ENCODE peak calls at places on chromosome X, in five cellular contexts. One of them, this sample, is unnamed.

GRCh38 chrX:22395372-22395771 is 122.7 kb downstream of the CBLL2 start:
- DNase-seq in H9: no peak
- DNase-seq in mesenchymal stem cell: peak
- DNase-seq in H1: no peak
- DNase-seq in trophoblast cell: no peak
- DNase-seq in this sample: no peak

GRCh38 chrX:31884535-31884934 is 812.7 kb upstream of the FTHL17 start:
- DNase-seq in mesenchymal stem cell: no peak
- DNase-seq in trophoblast cell: no peak
- DNase-seq in H1: no peak
- DNase-seq in H9: no peak
- DNase-seq in this sample: no peak

GRCh38 chrX:107710617-107711391 is 64.8 kb downstream of the TSC22D3 start:
- DNase-seq in trophoblast cell: peak
- DNase-seq in H9: no peak
- DNase-seq in mesenchymal stem cell: peak
- DNase-seq in H1: no peak
- DNase-seq in this sample: peak

GRCh38 chrX:13570245-13570573 is 808 bp downstream of the EGFL6 start:
- DNase-seq in mesenchymal stem cell: no peak
- DNase-seq in H1: no peak
- DNase-seq in trophoblast cell: no peak
- DNase-seq in H9: no peak
- DNase-seq in this sample: no peak

GRCh38 chrX:110226931-110227330 is 91.0 kb downstream of the AMMECR1 start:
- DNase-seq in H9: no peak
- DNase-seq in H1: no peak
- DNase-seq in mesenchymal stem cell: no peak
- DNase-seq in trophoblast cell: no peak
- DNase-seq in this sample: no peak

GRCh38 chrX:40174594-40175415 is 77.0 kb upstream of the BCOR start:
- DNase-seq in mesenchymal stem cell: peak
- DNase-seq in trophoblast cell: peak
- DNase-seq in H9: peak
- DNase-seq in H1: no peak
- DNase-seq in this sample: no peak

GRCh38 chrX:51608071-51608470 is 10.6 kb downstream of the CENPVL3 start:
- DNase-seq in H9: no peak
- DNase-seq in mesenchymal stem cell: peak
- DNase-seq in H1: no peak
- DNase-seq in trophoblast cell: no peak
- DNase-seq in this sample: no peak

GRCh38 chrX:15815779-15816452 is 25.6 kb downstream of the ZRSR2 start:
- DNase-seq in H9: peak
- DNase-seq in mesenchymal stem cell: peak
- DNase-seq in trophoblast cell: peak
- DNase-seq in H1: no peak
- DNase-seq in this sample: peak

GRCh38 chrX:47358387-47359065 is 11.9 kb upstream of the ZNF157 start:
- DNase-seq in H1: no peak
- DNase-seq in mesenchymal stem cell: no peak
- DNase-seq in trophoblast cell: no peak
- DNase-seq in H9: no peak
- DNase-seq in this sample: no peak

GRCh38 chrX:109635151-109635550 is 10.2 kb upstream of the KCNE5 start:
- DNase-seq in trophoblast cell: no peak
- DNase-seq in mesenchymal stem cell: peak
- DNase-seq in H9: peak
- DNase-seq in H1: no peak
- DNase-seq in this sample: no peak

GRCh38 chrX:85140963-85141362 is 102.6 kb downstream of the SATL1 start:
- DNase-seq in H9: no peak
- DNase-seq in mesenchymal stem cell: no peak
- DNase-seq in trophoblast cell: no peak
- DNase-seq in H1: no peak
- DNase-seq in this sample: no peak
- H2BK12ac ChIP-seq in H9: no peak
- H2BK12ac ChIP-seq in mesenchymal stem cell: no peak
- H2BK12ac ChIP-seq in trophoblast cell: no peak
- H2BK12ac ChIP-seq in H1: no peak
- H2BK12ac ChIP-seq in this sample: no peak

DNA sequence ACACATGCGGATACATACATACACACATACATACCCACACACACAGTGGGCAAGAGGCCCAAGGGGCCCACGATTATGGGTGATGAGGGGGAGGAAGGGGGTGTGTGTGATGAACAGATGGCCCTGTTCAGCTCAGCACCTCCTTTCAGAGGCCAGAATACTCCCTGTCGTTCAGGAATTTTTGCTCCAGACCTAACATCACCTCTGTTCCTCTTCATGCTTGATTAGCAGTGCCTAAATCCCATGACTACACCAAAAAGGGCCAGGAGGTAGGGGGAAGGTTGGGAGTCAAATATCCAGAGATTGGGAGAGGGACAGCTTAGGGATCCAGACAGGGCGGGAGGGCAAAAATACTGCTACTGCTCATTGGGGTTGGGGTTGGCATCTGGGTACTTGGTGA is 42.7 kb downstream of the SMC1A start:
- DNase-seq in trophoblast cell: no peak
- DNase-seq in mesenchymal stem cell: no peak
- DNase-seq in H9: no peak
- DNase-seq in H1: no peak
- DNase-seq in this sample: no peak
- H3K14ac ChIP-seq in trophoblast cell: no peak
- H3K14ac ChIP-seq in mesenchymal stem cell: no peak
- H3K14ac ChIP-seq in H9: no peak
- H3K14ac ChIP-seq in H1: no peak
- H3K14ac ChIP-seq in this sample: no peak

GRCh38 chrX:136662976-136663375 is 15.0 kb downstream of the CD40LG start:
- DNase-seq in H9: no peak
- DNase-seq in mesenchymal stem cell: no peak
- DNase-seq in trophoblast cell: no peak
- DNase-seq in H1: no peak
- DNase-seq in this sample: no peak
- H2BK12ac ChIP-seq in H9: no peak
- H2BK12ac ChIP-seq in mesenchymal stem cell: no peak
- H2BK12ac ChIP-seq in trophoblast cell: no peak
- H2BK12ac ChIP-seq in H1: no peak
- H2BK12ac ChIP-seq in this sample: no peak

GRCh38 chrX:133527825-133528224 is 112.5 kb upstream of the GPC4 start:
- DNase-seq in H1: no peak
- DNase-seq in trophoblast cell: no peak
- DNase-seq in mesenchymal stem cell: no peak
- DNase-seq in H9: no peak
- DNase-seq in this sample: no peak
- H3K14ac ChIP-seq in H1: no peak
- H3K14ac ChIP-seq in trophoblast cell: no peak
- H3K14ac ChIP-seq in mesenchymal stem cell: no peak
- H3K14ac ChIP-seq in H9: no peak
- H3K14ac ChIP-seq in this sample: no peak

GRCh38 chrX:78027798-78028197 is 58.4 kb upstream of the PGAM4 start:
- DNase-seq in mesenchymal stem cell: no peak
- DNase-seq in H9: no peak
- DNase-seq in H1: no peak
- DNase-seq in trophoblast cell: no peak
- DNase-seq in this sample: no peak
- H2BK12ac ChIP-seq in mesenchymal stem cell: no peak
- H2BK12ac ChIP-seq in H9: no peak
- H2BK12ac ChIP-seq in H1: no peak
- H2BK12ac ChIP-seq in trophoblast cell: no peak
- H2BK12ac ChIP-seq in this sample: no peak

GRCh38 chrX:154735695-154736393 is 15.0 kb downstream of the GAB3 start:
- DNase-seq in trophoblast cell: peak
- DNase-seq in H1: no peak
- DNase-seq in H9: no peak
- DNase-seq in mesenchymal stem cell: peak
- DNase-seq in this sample: no peak

GRCh38 chrX:154733072-154733425 is 17.8 kb downstream of the GAB3 start:
- DNase-seq in H1: no peak
- DNase-seq in mesenchymal stem cell: no peak
- DNase-seq in H9: no peak
- DNase-seq in trophoblast cell: no peak
- DNase-seq in this sample: no peak

GRCh38 chrX:154731881-154732280 is 19.0 kb downstream of the GAB3 start:
- DNase-seq in mesenchymal stem cell: peak
- DNase-seq in H9: no peak
- DNase-seq in trophoblast cell: peak
- DNase-seq in H1: no peak
- DNase-seq in this sample: no peak

GRCh38 chrX:154732421-154733071 is 18.3 kb downstream of the GAB3 start:
- DNase-seq in trophoblast cell: peak
- DNase-seq in H9: no peak
- DNase-seq in H1: no peak
- DNase-seq in mesenchymal stem cell: peak
- DNase-seq in this sample: no peak

DNA sequence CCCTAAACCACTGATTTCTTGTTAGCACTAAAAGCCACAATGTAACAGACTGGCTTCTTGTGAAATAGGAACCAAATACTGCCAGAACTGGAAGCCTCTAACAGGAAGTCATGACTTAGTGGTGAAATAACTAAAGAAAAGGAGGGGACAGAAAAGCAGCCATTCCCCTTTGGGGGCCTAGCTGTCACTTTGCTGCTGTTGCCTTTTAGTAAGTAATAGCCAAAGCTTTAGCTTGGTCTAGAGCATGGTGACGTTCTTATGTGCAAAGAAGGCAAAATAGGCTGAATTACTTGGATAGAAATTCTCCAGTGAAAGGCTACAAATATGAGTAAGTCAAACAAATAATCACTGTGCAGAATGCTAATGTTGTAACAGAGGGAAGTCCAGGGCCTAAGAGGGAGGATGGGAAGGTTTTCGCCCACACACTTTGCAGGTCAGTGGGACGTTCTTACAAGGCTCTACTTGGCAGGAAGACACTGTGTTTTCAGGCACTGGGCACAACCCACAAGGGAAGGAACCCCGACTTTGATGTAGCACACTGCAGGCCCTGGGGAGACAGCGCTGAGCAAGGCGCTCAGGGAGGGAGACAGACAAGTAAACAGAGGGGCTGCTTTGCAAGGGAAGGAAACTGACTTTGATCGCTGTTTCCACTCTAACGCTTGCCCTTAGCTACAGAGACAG is 16.6 kb downstream of the GAB3 start:
- DNase-seq in H1: no peak
- DNase-seq in trophoblast cell: peak
- DNase-seq in H9: no peak
- DNase-seq in mesenchymal stem cell: peak
- DNase-seq in this sample: no peak
- H3K14ac ChIP-seq in H1: no peak
- H3K14ac ChIP-seq in trophoblast cell: no peak
- H3K14ac ChIP-seq in H9: no peak
- H3K14ac ChIP-seq in mesenchymal stem cell: no peak
- H3K14ac ChIP-seq in this sample: no peak

DNA sequence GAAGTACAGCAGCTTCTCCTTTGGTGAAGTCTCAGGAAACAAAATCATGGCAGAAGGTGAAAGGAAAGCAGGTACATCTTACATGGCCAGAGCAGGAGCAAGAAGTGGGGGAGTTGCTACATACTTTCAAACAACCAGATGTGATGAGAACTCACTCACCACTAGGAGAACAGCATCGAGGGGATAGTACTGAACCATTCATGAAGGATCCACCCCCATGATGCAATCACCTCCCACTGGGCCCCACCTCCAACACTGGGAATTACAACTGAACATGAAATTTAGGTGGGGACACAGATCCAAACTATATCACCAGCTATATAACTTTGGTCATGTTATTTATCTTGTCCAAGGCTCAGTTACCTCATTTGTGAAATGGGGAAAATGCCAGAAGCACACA is 159.4 kb downstream of the OPHN1 start:
- DNase-seq in H1: no peak
- DNase-seq in trophoblast cell: no peak
- DNase-seq in mesenchymal stem cell: peak
- DNase-seq in H9: peak
- DNase-seq in this sample: no peak
- H2BK12ac ChIP-seq in H1: no peak
- H2BK12ac ChIP-seq in trophoblast cell: no peak
- H2BK12ac ChIP-seq in mesenchymal stem cell: no peak
- H2BK12ac ChIP-seq in H9: no peak
- H2BK12ac ChIP-seq in this sample: no peak

GRCh38 chrX:150038356-150038755 is 100.1 kb upstream of the EOLA2 start:
- DNase-seq in mesenchymal stem cell: peak
- DNase-seq in H1: no peak
- DNase-seq in H9: no peak
- DNase-seq in trophoblast cell: no peak
- DNase-seq in this sample: no peak
- H3K14ac ChIP-seq in mesenchymal stem cell: no peak
- H3K14ac ChIP-seq in H1: no peak
- H3K14ac ChIP-seq in H9: no peak
- H3K14ac ChIP-seq in trophoblast cell: no peak
- H3K14ac ChIP-seq in this sample: no peak